ENCODE peak calls at places on chromosomes 6 and 20, in four cellular contexts. E is BE2C, J is GM20000, Y is body of pancreas. Q is an unnamed sample.

GRCh38 chr6:3778701-3779573 is 27.4 kb upstream of the PXDC1 start:
- DNase-seq in J (no peak), Y (no peak), E (no peak), Q (no peak)

GRCh38 chr20:37449276-37449675 is 71.8 kb upstream of the NNAT start:
- DNase-seq in J (no peak), E (no peak), Y (no peak), Q (no peak)

GRCh38 chr20:37458761-37459160 is 62.3 kb upstream of the NNAT start:
- DNase-seq in Y (no peak), J (no peak), E (no peak), Q (no peak)

GRCh38 chr20:44738779-44739477 is 6.7 kb upstream of the KCNK15 start:
- DNase-seq in J (peak; percentile 83), E (peak; percentile 87), Y (peak; percentile 84), Q (peak; percentile 97)

GRCh38 chr6:72704979-72705378 is 83.1 kb downstream of the KCNQ5 start:
- DNase-seq in E (no peak), J (no peak), Y (no peak), Q (peak; percentile 5)

GRCh38 chr20:58649288-58650180 is 1.5 kb upstream of the STX16 start:
- DNase-seq in E (no peak), J (peak; percentile 48), Y (no peak), Q (no peak)

GRCh38 chr20:53004267-53004813 is 32.2 kb downstream of the TSHZ2 start:
- DNase-seq in Y (no peak), E (no peak), J (no peak), Q (no peak)

GRCh38 chr6:83884523-83884922 is 25.0 kb downstream of the CYB5R4 start:
- DNase-seq in Y (no peak), E (no peak), J (peak; percentile 45), Q (peak; percentile 46)

GRCh38 chr6:150924808-150925654 is 59.5 kb downstream of the MTHFD1L start:
- DNase-seq in Y (no peak), E (no peak), J (peak; percentile 19), Q (no peak)

GRCh38 chr6:41429506-41430504 is 94.4 kb downstream of the NCR2 start:
- DNase-seq in J (no peak), E (no peak), Y (no peak), Q (no peak)

GRCh38 chr6:2028457-2029038 is 216.9 kb downstream of the GMDS start:
- DNase-seq in J (peak; percentile 17), E (no peak), Y (no peak), Q (no peak)

GRCh38 chr6:35441642-35442041 is 10.5 kb upstream of the FANCE start:
- DNase-seq in J (no peak), Y (no peak), E (no peak), Q (no peak)

GRCh38 chr6:137805622-137806021 is 61.4 kb upstream of the TNFAIP3 start:
- DNase-seq in J (no peak), Y (peak; percentile 33), E (no peak), Q (no peak)

GRCh38 chr20:38840053-38840893 is 34.8 kb downstream of the PPP1R16B start:
- DNase-seq in J (no peak), E (no peak), Y (no peak), Q (no peak)

GRCh38 chr6:36755435-36756348 is 58.1 kb downstream of the RAB44 start:
- DNase-seq in J (peak; percentile 72), E (no peak), Y (peak; percentile 25), Q (no peak)

GRCh38 chr20:25273541-25274358 is 25.9 kb downstream of the PYGB start:
- DNase-seq in E (peak; percentile 3), Y (no peak), J (no peak), Q (no peak)

GRCh38 chr6:31978831-31979230 is 3.0 kb upstream of the C4A start:
- DNase-seq in J (no peak), Y (no peak), E (no peak), Q (no peak)

GRCh38 chr20:43096471-43096870 is 93.2 kb downstream of the PTPRT start:
- DNase-seq in E (peak; percentile 53), J (no peak), Y (no peak), Q (no peak)

GRCh38 chr6:38391206-38391908 is 248.4 kb downstream of the BTBD9 start:
- DNase-seq in J (no peak), E (no peak), Y (no peak), Q (no peak)

GRCh38 chr20:64084209-64085152 is at the start of gene LKAAEAR1:
- DNase-seq in J (no peak), E (no peak), Y (no peak), Q (no peak)

GRCh38 chr6:11198663-11199603 is 33.5 kb downstream of the NEDD9 start:
- DNase-seq in Y (no peak), J (no peak), E (no peak), Q (no peak)

GRCh38 chr20:60030471-60030870 is 72.2 kb downstream of the CDH26 start:
- DNase-seq in E (no peak), J (no peak), Y (no peak), Q (no peak)

GRCh38 chr6:37115236-37115894 is 54.6 kb upstream of the PIM1 start:
- DNase-seq in J (no peak), E (no peak), Y (no peak), Q (no peak)

GRCh38 chr20:62703853-62704228 is 4.8 kb upstream of the NTSR1 start:
- DNase-seq in E (no peak), J (no peak), Y (no peak), Q (no peak)

GRCh38 chr6:81553246-81553645 is 199.2 kb downstream of the TENT5A start:
- DNase-seq in E (no peak), Y (no peak), J (no peak), Q (no peak)

GRCh38 chr6:28496099-28496779 is 19.4 kb downstream of the GPX6 start:
- DNase-seq in J (no peak), Y (no peak), E (no peak), Q (no peak)

GRCh38 chr6:40796280-40797223 is 209.4 kb upstream of the LRFN2 start:
- DNase-seq in E (peak; percentile 89), Y (no peak), J (no peak), Q (peak; percentile 68)

GRCh38 chr6:113632220-113632864 is 224.8 kb upstream of the MARCKS start:
- DNase-seq in J (peak; percentile 33), E (no peak), Y (peak; percentile 69), Q (no peak)